ENCODE peak calls at places on chromosomes 11 and 22, in six cellular contexts. R is NCI-H1436, J is HS-5, O is nucleus accumbens, D is SHP77, B is NCI-H1092 treated with DMSO at 0.1 percent for 48 hours. F is an unnamed sample.

GRCh38 chr11:89421718-89422117 is 69.5 kb downstream of the NOX4 start:
- DNase-seq in R (no peak), J (no peak), O (no peak), D (no peak), B (no peak), F (no peak)

GRCh38 chr11:58762284-58763119 is 30.8 kb upstream of the GLYAT start:
- DNase-seq in R (no peak), J (no peak), O (no peak), D (no peak), B (no peak), F (no peak)

GRCh38 chr11:57482782-57483569 is 22.6 kb downstream of the RTN4RL2 start:
- DNase-seq in R (peak), J (no peak), O (no peak), D (no peak), B (peak), F (peak)

GRCh38 chr11:78420255-78420764 is 2.7 kb upstream of the GAB2 start:
- DNase-seq in R (peak), J (no peak), O (peak), D (peak), B (peak), F (peak)

GRCh38 chr11:67293090-67293489 is 4.0 kb downstream of the ANKRD13D start:
- DNase-seq in R (no peak), J (peak), O (no peak), D (no peak), B (no peak), F (no peak)

GRCh38 chr11:9808943-9809342 is 145.1 kb downstream of the SWAP70 start:
- DNase-seq in R (no peak), J (no peak), O (no peak), D (no peak), B (no peak), F (no peak)

GRCh38 chr11:68009391-68010000 is 631 bp upstream of the ALDH3B1 start:
- DNase-seq in R (no peak), J (no peak), O (no peak), D (no peak), B (no peak), F (no peak)

GRCh38 chr11:31720666-31721199 is 90.4 kb downstream of the PAX6 start:
- DNase-seq in R (no peak), J (no peak), O (no peak), D (no peak), B (no peak), F (no peak)

GRCh38 chr22:23263651-23264555 is 83.6 kb downstream of the BCR start:
- DNase-seq in R (no peak), J (no peak), O (no peak), D (no peak), B (no peak), F (no peak)

GRCh38 chr11:102135256-102135655 is 25.0 kb downstream of the YAP1 start:
- DNase-seq in R (no peak), J (no peak), O (no peak), D (no peak), B (no peak), F (no peak)

GRCh38 chr11:57513911-57514537 is 1.5 kb downstream of the SLC43A1 start:
- DNase-seq in R (no peak), J (no peak), O (no peak), D (no peak), B (peak), F (peak)

GRCh38 chr22:39658367-39658766 is 87.8 kb downstream of the CACNA1I start:
- DNase-seq in R (no peak), J (no peak), O (no peak), D (no peak), B (no peak), F (no peak)

GRCh38 chr22:50102946-50103345 is 13.1 kb downstream of the MOV10L1 start:
- DNase-seq in R (no peak), J (no peak), O (no peak), D (peak), B (no peak), F (no peak)

GRCh38 chr11:57597971-57598830 is 716 bp downstream of the SERPING1 start:
- DNase-seq in R (no peak), J (no peak), O (peak), D (no peak), B (no peak), F (peak)

GRCh38 chr11:23729088-23729487 is 767.8 kb upstream of the LUZP2 start:
- DNase-seq in R (no peak), J (no peak), O (no peak), D (no peak), B (no peak), F (no peak)

GRCh38 chr22:25390297-25391240 is 171.1 kb downstream of the CRYBB2 start:
- DNase-seq in R (no peak), J (no peak), O (no peak), D (no peak), B (peak), F (no peak)

GRCh38 chr11:57116654-57117053 is 65.1 kb upstream of the LRRC55 start:
- DNase-seq in R (no peak), J (peak), O (no peak), D (no peak), B (peak), F (no peak)

GRCh38 chr11:30605036-30605435 is 18.9 kb upstream of the MPPED2 start:
- DNase-seq in R (no peak), J (no peak), O (no peak), D (no peak), B (no peak), F (no peak)

GRCh38 chr11:118834428-118835028 is 43.6 kb upstream of the DDX6 start:
- DNase-seq in R (no peak), J (no peak), O (no peak), D (no peak), B (no peak), F (no peak)

GRCh38 chr11:87316491-87316890 is 278.8 kb downstream of the TMEM135 start:
- DNase-seq in R (no peak), J (no peak), O (no peak), D (no peak), B (no peak), F (no peak)

GRCh38 chr11:95378789-95379188 is 147.8 kb upstream of the SESN3 start:
- DNase-seq in R (no peak), J (no peak), O (no peak), D (no peak), B (no peak), F (no peak)

GRCh38 chr11:109894242-109894641 is 198.9 kb upstream of the ZC3H12C start:
- DNase-seq in R (no peak), J (no peak), O (no peak), D (no peak), B (no peak), F (no peak)

F was measured in frontal cortex.